ENCODE peak calls at places on chromosomes 5 and 9, in nine cellular contexts. B is Panc1; C is AG20443; J is glutamatergic neuron; G is mesothelial cell of epicardium; R is activated CD4-positive, alpha-beta T cell treated with anti-CD3 and anti-CD28 coated beads, Interleukin-2, amount 50 U/mL, for 1 hour; Z is Right ventricle myocardium inferior; A is stimulated activated CD8-positive, alpha-beta memory T cell treated with anti-CD3 and anti-CD28 coated beads, Interleukin-12 subunit alpha, Interleukin-12 subunit beta, amount 100 ng/mL, for 1 hour; D is DMS 273 treated with DMSO at 0.1 percent for 48 hours. E is an unnamed sample.

GRCh38 chr5:41447761-41448510 is 62.5 kb downstream of the PLCXD3 start:
- DNase-seq in B (no peak), C (no peak), J (no peak), G (no peak), R (no peak), Z (no peak), A (no peak), D (no peak), E (no peak)

GRCh38 chr5:178288373-178289368 is 56.1 kb upstream of the PHYKPL start:
- DNase-seq in B (no peak), C (no peak), J (no peak), G (peak), R (no peak), Z (peak), A (no peak), D (no peak), E (no peak)

GRCh38 chr5:149937610-149938009 is 7.0 kb downstream of the PDE6A start:
- DNase-seq in B (no peak), C (no peak), J (no peak), G (no peak), R (no peak), Z (no peak), A (no peak), D (no peak), E (no peak)

GRCh38 chr5:136056771-136057335 is 28.1 kb downstream of the TGFBI start:
- DNase-seq in B (no peak), C (no peak), J (no peak), G (no peak), R (no peak), Z (no peak), A (no peak), D (no peak), E (no peak)

GRCh38 chr9:132162764-132163456 is 1.1 kb downstream of the NTNG2 start:
- DNase-seq in B (no peak), C (no peak), J (no peak), G (no peak), R (no peak), Z (peak), A (no peak), D (no peak), E (no peak)

GRCh38 chr5:166373817-166374216 is 1917.6 kb upstream of the WWC1 start:
- DNase-seq in B (no peak), C (no peak), J (no peak), G (no peak), R (no peak), Z (no peak), A (no peak), D (no peak), E (no peak)

GRCh38 chr9:93829271-93830223 is 125.6 kb downstream of the BARX1 start:
- DNase-seq in B (no peak), C (peak), J (no peak), G (no peak), R (no peak), Z (no peak), A (no peak), D (no peak), E (no peak)

GRCh38 chr5:6377121-6377520 is 1.2 kb downstream of the MED10 start:
- DNase-seq in B (no peak), C (peak), J (no peak), G (no peak), R (no peak), Z (no peak), A (no peak), D (no peak), E (no peak)

E was measured in transverse colon.